ENCODE peak calls at places on chromosomes 3 and 15, in nine cellular contexts. P is WTC11, L is H9, Q is neural crest cell, K is fibroblast of the aortic adventitia, S is heart left ventricle, X is cardiac fibroblast, A is GM12864, H is tibial artery. F is an unnamed sample.

GRCh38 chr3:55622733-55623132 is 135.6 kb upstream of the WNT5A start:
- DNase-seq in P (no peak), A (no peak), H (no peak), S (no peak), K (no peak), L (no peak), X (peak), Q (no peak), F (no peak)

GRCh38 chr3:54756330-54756731 is 171.5 kb downstream of the LRTM1 start:
- DNase-seq in P (no peak), S (no peak), H (no peak), A (no peak), L (no peak), Q (no peak), K (peak), X (peak), F (no peak)

GRCh38 chr15:62066663-62067447 is at the start of gene C2CD4A:
- DNase-seq in H (peak), K (peak), L (peak), X (peak), P (peak), A (no peak), S (peak), Q (peak), F (peak)

GRCh38 chr3:87503901-87504498 is 227.6 kb upstream of the POU1F1 start:
- DNase-seq in L (peak), X (peak), P (no peak), K (peak), A (peak), S (no peak), Q (peak), H (no peak), F (no peak)

GRCh38 chr15:77857419-77857818 is 220.1 kb downstream of the TBC1D2B start:
- DNase-seq in K (no peak), Q (no peak), L (peak), X (no peak), A (no peak), H (peak), P (no peak), S (no peak), F (no peak)

GRCh38 chr3:40024526-40024925 is 215.1 kb downstream of the MYRIP start:
- DNase-seq in P (no peak), X (no peak), L (no peak), Q (no peak), S (no peak), K (no peak), H (no peak), A (no peak), F (no peak)

GRCh38 chr3:192928720-192929119 is 11.1 kb upstream of the MB21D2 start:
- DNase-seq in S (no peak), Q (no peak), X (no peak), K (no peak), H (no peak), P (no peak), L (no peak), A (no peak), F (no peak)

GRCh38 chr15:23869391-23869790 is 182.3 kb upstream of the NDN start:
- DNase-seq in L (peak), Q (peak), X (no peak), H (no peak), A (no peak), S (peak), P (peak), K (no peak), F (no peak)

GRCh38 chr3:121998030-121998580 is 23.9 kb downstream of the ILDR1 start:
- DNase-seq in K (peak), A (no peak), H (no peak), X (peak), S (no peak), Q (no peak), L (no peak), P (no peak), F (no peak)

GRCh38 chr3:193828477-193828876 is 235.5 kb downstream of the OPA1 start:
- DNase-seq in H (no peak), P (no peak), K (no peak), S (no peak), X (no peak), L (no peak), A (no peak), Q (no peak), F (no peak)

GRCh38 chr3:58570851-58571250 is 6.3 kb downstream of the FAM107A start:
- DNase-seq in Q (no peak), A (no peak), X (no peak), L (peak), K (no peak), P (no peak), S (no peak), H (peak), F (no peak)

DNA sequence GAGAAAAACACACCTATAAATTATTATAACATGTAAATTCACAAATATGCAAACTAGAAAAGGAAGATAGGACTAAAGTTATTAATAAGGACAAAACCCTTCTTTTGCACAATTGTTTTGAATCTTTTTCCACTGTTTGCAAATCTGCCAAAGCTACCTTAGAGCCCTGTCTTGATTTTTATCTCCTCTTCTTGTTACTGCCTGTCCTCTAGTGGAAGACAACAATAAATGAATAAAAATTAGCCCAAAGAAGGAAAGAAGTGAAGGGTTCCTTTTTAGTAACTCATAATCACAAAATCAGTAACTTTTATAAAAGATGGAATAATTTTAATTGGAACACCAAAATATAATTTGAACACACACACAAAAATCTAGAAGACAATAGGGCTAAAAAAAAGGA is 2.7 kb downstream of the CD200R1 start:
- DNase-seq in L (no peak), Q (no peak), X (no peak), S (no peak), A (no peak), P (no peak), H (no peak), K (no peak), F (no peak)
- TF ChIP-seq CTCF in L (no peak), Q (no peak), X (no peak), S (no peak), A (no peak), P (no peak), H (no peak), K (no peak), F (no peak)

GRCh38 chr3:10299175-10299574 is 6.4 kb upstream of the GHRL start:
- DNase-seq in A (no peak), K (peak), X (no peak), S (no peak), Q (no peak), L (no peak), H (no peak), P (no peak), F (no peak)
- TF ChIP-seq CTCF in A (no peak), K (no peak), X (no peak), S (no peak), Q (no peak), L (peak), H (no peak), P (no peak), F (no peak)

GRCh38 chr3:95645291-95645690 is 1169.1 kb upstream of the EPHA6 start:
- DNase-seq in L (no peak), P (no peak), Q (no peak), H (no peak), X (no peak), A (no peak), S (no peak), K (no peak), F (no peak)
- TF ChIP-seq CTCF in L (no peak), P (no peak), Q (no peak), H (no peak), X (no peak), A (no peak), S (no peak), K (no peak), F (no peak)

GRCh38 chr15:90859234-90860131 is 8.9 kb upstream of the FURIN start:
- DNase-seq in K (no peak), Q (no peak), X (no peak), H (no peak), S (no peak), L (peak), P (no peak), A (no peak), F (no peak)

GRCh38 chr15:90862487-90862886 is 5.9 kb upstream of the FURIN start:
- DNase-seq in A (no peak), P (no peak), X (no peak), Q (no peak), L (no peak), S (no peak), K (no peak), H (no peak), F (no peak)

GRCh38 chr15:90857883-90858443 is 10.4 kb upstream of the FURIN start:
- DNase-seq in S (no peak), K (no peak), Q (no peak), H (no peak), A (no peak), X (no peak), L (no peak), P (no peak), F (no peak)

GRCh38 chr15:90860942-90861675 is 7.3 kb upstream of the FURIN start:
- DNase-seq in K (no peak), P (no peak), A (no peak), L (no peak), H (no peak), X (no peak), Q (no peak), S (no peak), F (no peak)

GRCh38 chr15:90860450-90860849 is 7.9 kb upstream of the FURIN start:
- DNase-seq in S (no peak), L (no peak), Q (no peak), P (no peak), A (no peak), X (no peak), K (no peak), H (no peak), F (no peak)
- TF ChIP-seq CTCF in S (no peak), L (no peak), Q (no peak), P (no peak), A (no peak), X (no peak), K (no peak), H (no peak), F (no peak)

DNA sequence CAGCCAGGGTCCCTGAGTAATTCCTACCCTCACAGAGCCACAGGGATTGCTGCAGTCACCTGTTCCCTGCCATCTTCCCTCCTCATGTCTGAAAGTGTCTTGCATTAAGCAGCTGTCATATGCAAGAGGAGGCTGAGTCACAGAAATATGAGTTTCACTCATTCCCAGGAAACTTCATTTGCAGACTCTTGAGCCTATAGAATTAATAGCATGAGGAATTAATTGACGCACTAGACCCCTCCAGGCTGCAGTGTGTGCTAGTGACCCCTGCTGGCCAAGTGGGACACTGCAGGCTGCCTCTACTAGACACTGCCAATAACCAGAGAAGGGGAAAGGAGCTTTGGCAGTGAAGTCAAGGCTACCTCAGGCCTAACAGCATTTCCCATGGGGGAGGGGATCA is 50.6 kb upstream of the SLC6A1 start:
- DNase-seq in K (no peak), H (no peak), S (peak), A (no peak), L (peak), P (peak), Q (peak), X (peak), F (no peak)
- TF ChIP-seq CTCF in K (peak), H (peak), S (peak), A (peak), L (peak), P (peak), Q (peak), X (peak), F (peak)

GRCh38 chr15:26639976-26640375 is 132.9 kb downstream of the GABRB3 start:
- DNase-seq in A (no peak), L (no peak), S (no peak), K (no peak), H (no peak), P (peak), X (no peak), Q (no peak), F (no peak)

GRCh38 chr15:26644948-26645347 is 127.9 kb downstream of the GABRB3 start:
- DNase-seq in L (no peak), S (no peak), Q (no peak), K (no peak), A (no peak), P (no peak), H (no peak), X (no peak), F (no peak)

GRCh38 chr15:26640601-26641000 is 132.3 kb downstream of the GABRB3 start:
- DNase-seq in L (no peak), X (no peak), S (no peak), A (no peak), Q (no peak), P (no peak), H (no peak), K (no peak), F (no peak)

GRCh38 chr15:26641144-26641543 is 131.7 kb downstream of the GABRB3 start:
- DNase-seq in Q (no peak), S (no peak), X (no peak), P (no peak), K (no peak), H (no peak), L (no peak), A (no peak), F (no peak)
- TF ChIP-seq CTCF in Q (no peak), S (no peak), X (no peak), P (no peak), K (no peak), H (no peak), L (no peak), A (no peak), F (no peak)

GRCh38 chr3:152513301-152513960 is 244.7 kb downstream of the MBNL1 start:
- DNase-seq in P (no peak), X (no peak), S (no peak), L (no peak), A (no peak), K (no peak), H (no peak), Q (no peak), F (no peak)

GRCh38 chr3:152517517-152517916 is 248.8 kb downstream of the MBNL1 start:
- DNase-seq in K (no peak), A (no peak), L (no peak), P (no peak), Q (no peak), S (no peak), X (no peak), H (no peak), F (no peak)

GRCh38 chr3:152516195-152516594 is 247.5 kb downstream of the MBNL1 start:
- DNase-seq in A (no peak), Q (no peak), X (no peak), S (no peak), P (no peak), K (no peak), L (no peak), H (no peak), F (no peak)

GRCh38 chr3:152519376-152519775 is 250.6 kb downstream of the MBNL1 start:
- DNase-seq in L (no peak), Q (no peak), K (no peak), H (no peak), S (no peak), A (no peak), P (no peak), X (no peak), F (no peak)

DNA sequence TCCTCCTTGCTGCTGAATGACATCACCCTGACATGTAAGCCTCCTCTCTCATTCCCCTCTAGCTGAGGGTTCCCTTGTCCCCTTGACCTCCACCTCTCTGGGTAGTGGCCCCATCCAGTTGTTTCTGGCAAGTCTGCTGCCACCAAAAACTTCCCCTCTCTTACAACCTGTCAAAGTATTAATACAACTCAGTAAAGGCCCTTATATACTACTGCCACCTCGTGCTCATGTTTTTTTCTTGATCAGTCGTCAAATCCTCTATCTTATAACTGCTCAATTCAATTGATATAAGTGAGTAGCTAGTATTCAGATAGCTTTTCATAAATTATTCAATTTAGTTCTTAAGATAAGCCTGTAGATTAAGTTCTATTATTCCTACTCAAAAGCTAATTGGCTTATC is 249.6 kb downstream of the MBNL1 start:
- DNase-seq in S (no peak), P (no peak), K (no peak), H (no peak), Q (no peak), X (no peak), A (no peak), L (no peak), F (no peak)
- TF ChIP-seq CTCF in S (no peak), P (no peak), K (no peak), H (no peak), Q (no peak), X (no peak), A (peak), L (no peak), F (no peak)

GRCh38 chr3:19029837-19030835 is 118.2 kb upstream of the KCNH8 start:
- DNase-seq in H (no peak), A (no peak), P (peak), Q (no peak), X (no peak), S (no peak), L (peak), K (no peak), F (no peak)
- TF ChIP-seq CTCF in H (no peak), A (no peak), P (no peak), Q (no peak), X (no peak), S (no peak), L (peak), K (no peak), F (peak)

DNA sequence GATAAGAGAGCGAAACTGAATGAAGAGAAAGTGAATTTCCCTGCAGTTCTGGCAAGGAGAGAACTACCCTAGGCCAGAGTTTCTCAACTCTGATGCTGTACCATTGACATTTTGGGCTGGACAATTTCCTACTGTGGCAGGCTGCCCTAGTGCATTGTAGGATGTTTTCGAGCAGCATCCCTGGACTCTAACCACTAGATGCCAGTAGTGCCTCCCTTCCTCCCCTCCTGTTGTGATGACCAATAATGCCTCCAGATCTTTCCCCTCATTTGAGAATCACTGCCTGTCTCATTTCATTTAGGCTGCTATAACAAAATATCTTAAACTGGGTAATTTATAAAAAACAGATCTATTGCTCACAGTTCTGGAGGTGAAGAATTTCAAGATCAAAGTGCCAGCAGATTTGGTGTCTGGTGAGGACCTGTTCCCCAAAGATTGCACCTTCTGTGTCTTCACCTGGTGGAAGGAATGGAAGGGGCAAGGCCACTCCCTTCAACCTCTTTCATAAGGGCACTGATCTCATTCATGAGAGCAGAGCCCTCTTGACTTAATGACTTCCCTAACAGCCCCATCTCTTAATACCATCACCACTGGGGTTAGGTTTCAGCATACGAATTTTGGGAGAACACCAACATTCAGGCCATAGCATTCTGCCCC is 188.9 kb upstream of the MEIS2 start:
- DNase-seq in Q (no peak), L (peak), P (peak), X (peak), S (no peak), A (no peak), H (no peak), K (peak), F (no peak)
- TF ChIP-seq CTCF in Q (peak), L (peak), P (no peak), X (peak), S (no peak), A (no peak), H (no peak), K (peak), F (peak)